ENCODE peak calls at places on chromosomes 7 and 10, in five cellular contexts. X is IMR-90, P is H1, Q is trophoblast cell, Y is H9. V is an unnamed sample.

GRCh38 chr10:62692085-62692484 is 112.4 kb upstream of the ADO start:
- DNase-seq in X (no peak), P (no peak), Q (no peak), Y (peak; percentile 58), V (peak; percentile 60)

GRCh38 chr10:92242910-92243671 is 47.8 kb downstream of the CPEB3 start:
- DNase-seq in X (peak; percentile 64), P (no peak), Q (no peak), Y (peak; percentile 56), V (peak; percentile 87)

GRCh38 chr7:94133460-94133859 is 129.3 kb upstream of the BET1 start:
- DNase-seq in X (no peak), P (no peak), Q (no peak), Y (no peak), V (peak; percentile 16)

GRCh38 chr7:16411391-16411790 is 9.9 kb downstream of the CRPPA start:
- DNase-seq in X (peak; percentile 35), P (no peak), Q (no peak), Y (no peak), V (no peak)

GRCh38 chr7:79880312-79880711 is 254.3 kb upstream of the GNAI1 start:
- DNase-seq in X (no peak), P (no peak), Q (no peak), Y (no peak), V (peak; percentile 2)

GRCh38 chr10:111076191-111076681 is 593 bp upstream of the ADRA2A start:
- DNase-seq in X (peak; percentile 27), P (peak; percentile 63), Q (peak; percentile 37), Y (peak; percentile 91), V (peak; percentile 85)

GRCh38 chr10:29163746-29164145 is 125.1 kb upstream of the LYZL1 start:
- DNase-seq in X (peak; percentile 78), P (no peak), Q (peak; percentile 61), Y (no peak), V (no peak)

GRCh38 chr7:31493714-31494181 is 20.1 kb upstream of the ITPRID1 start:
- DNase-seq in X (no peak), P (peak; percentile 31), Q (peak; percentile 75), Y (peak; percentile 61), V (peak; percentile 86)

GRCh38 chr10:17831896-17832295 is 22.7 kb downstream of the MRC1 start:
- DNase-seq in X (no peak), P (no peak), Q (no peak), Y (no peak), V (no peak)

GRCh38 chr7:149414745-149415390 is 46.0 kb downstream of the ZNF777 start:
- DNase-seq in X (peak; percentile 82), P (peak; percentile 94), Q (no peak), Y (peak; percentile 93), V (peak; percentile 100)

GRCh38 chr7:43565786-43566185 is 17.1 kb upstream of the STK17A start:
- DNase-seq in X (peak; percentile 37), P (no peak), Q (no peak), Y (no peak), V (no peak)

GRCh38 chr10:3539696-3540383 is 245.2 kb downstream of the KLF6 start:
- DNase-seq in X (no peak), P (no peak), Q (peak; percentile 89), Y (no peak), V (no peak)
- H2BK5ac ChIP-seq in X (peak overlapping the region; percentile 72), P (no peak overlapping the region), Q (peak overlapping the region; percentile 75), Y (no peak overlapping the region), V (no peak overlapping the region)

DNA sequence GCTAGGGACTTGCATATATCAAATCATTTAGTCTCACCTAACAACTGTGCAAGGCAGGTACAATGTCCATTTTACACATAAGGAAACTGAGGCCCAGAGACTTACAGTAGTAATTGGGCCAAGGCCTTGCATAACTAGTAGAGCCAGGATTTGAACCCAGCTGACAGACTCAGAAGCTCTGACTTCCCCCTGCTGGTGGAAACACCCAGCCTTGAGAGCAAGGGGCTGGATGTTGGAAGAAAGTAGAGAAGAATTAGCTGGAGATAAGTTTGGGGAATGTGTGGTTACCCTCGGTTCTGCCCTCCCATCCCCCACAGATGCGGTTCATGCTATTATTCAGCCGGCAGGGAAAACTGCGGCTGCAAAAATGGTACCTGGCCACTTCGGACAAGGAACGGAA is 2.0 kb downstream of the AP1S1 start:
- DNase-seq in X (no peak), P (no peak), Q (no peak), Y (no peak), V (peak; percentile 61)
- H3K9ac ChIP-seq in X (no peak overlapping the region), P (no peak overlapping the region), Q (no peak overlapping the region), Y (no peak overlapping the region), V (no peak overlapping the region)

GRCh38 chr7:41916450-41916927 is 213.6 kb upstream of the INHBA start:
- DNase-seq in X (peak; percentile 99), P (no peak), Q (peak; percentile 94), Y (no peak), V (no peak)
- H2BK5ac ChIP-seq in X (peak overlapping the region; percentile 95), P (no peak overlapping the region), Q (peak overlapping the region; percentile 72), Y (no peak overlapping the region), V (no peak overlapping the region)

DNA sequence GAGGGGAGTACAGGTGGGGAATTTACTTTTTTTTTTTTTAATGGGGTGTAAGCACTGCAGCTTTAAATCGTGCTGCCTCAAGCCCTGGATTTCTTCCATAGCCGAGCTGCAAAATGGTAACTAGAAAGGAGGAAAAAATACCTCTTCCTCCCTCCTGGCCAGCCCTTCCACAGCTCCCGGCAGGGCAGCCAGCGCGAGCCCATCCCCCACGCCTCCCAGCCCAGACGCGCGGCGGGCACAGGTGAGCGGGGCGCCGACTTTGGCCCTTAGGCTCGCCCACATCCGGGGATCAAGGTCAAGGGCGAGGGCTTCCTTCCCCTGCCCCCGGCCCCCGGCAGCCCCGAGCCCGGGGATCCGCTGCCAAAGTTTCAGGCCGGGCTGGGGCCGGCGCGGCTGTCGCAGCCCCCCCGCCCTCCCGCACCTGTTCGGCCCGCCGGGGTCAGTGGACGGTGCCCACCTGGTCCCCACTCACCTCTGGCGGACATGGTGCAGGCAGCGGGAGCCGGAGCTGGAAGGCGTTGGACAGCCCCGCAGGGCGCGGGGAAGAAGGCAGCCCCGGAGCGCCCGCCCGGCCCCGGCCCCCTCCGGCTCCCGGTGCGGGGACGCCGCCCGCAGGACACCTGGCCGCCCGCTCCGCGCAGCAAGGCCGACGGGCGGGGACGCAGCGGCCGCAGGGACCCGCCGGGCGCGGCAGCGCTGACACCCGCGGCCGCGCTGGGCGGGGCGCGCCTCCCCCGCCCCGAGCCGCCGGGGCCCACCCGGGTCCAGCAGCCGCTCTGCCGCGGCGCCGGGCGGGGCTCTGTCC is 53.8 kb upstream of the FHIP2A start:
- DNase-seq in X (peak; percentile 28), P (no peak), Q (no peak), Y (peak; percentile 67), V (peak; percentile 35)
- H3K9ac ChIP-seq in X (peak overlapping the region; percentile 48), P (no peak overlapping the region), Q (no peak overlapping the region), Y (peak overlapping the region; percentile 44), V (peak overlapping the region; percentile 45)

GRCh38 chr10:69819713-69820506 is 18.2 kb downstream of the COL13A1 start:
- DNase-seq in X (peak; percentile 46), P (no peak), Q (no peak), Y (no peak), V (peak; percentile 67)
- H2BK5ac ChIP-seq in X (peak overlapping the region; percentile 2), P (no peak overlapping the region), Q (no peak overlapping the region), Y (no peak overlapping the region), V (no peak overlapping the region)

DNA sequence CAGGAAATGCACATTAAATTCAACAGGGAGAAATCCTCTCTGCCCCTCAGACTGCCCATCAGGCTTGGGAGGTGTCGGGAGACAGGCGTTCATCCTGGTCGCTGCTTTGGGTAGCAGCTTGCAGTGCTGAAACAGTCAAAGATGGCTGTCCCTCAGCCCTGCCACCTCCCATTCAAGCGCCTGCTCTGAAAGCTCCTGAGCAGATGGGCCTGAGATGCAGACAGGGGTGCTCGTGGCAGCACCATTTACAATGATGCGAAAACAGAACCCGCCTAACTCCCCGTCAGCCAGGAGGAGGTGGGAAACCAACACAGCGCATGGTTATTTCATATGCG is 3.6 kb upstream of the JAKMIP3 start:
- DNase-seq in X (no peak), P (no peak), Q (no peak), Y (no peak), V (no peak)
- H3K9ac ChIP-seq in X (no peak overlapping the region), P (no peak overlapping the region), Q (no peak overlapping the region), Y (no peak overlapping the region), V (no peak overlapping the region)

GRCh38 chr7:69282941-69283340 is 315.3 kb upstream of the AUTS2 start:
- DNase-seq in X (no peak), P (no peak), Q (no peak), Y (no peak), V (no peak)
- H2BK5ac ChIP-seq in X (no peak overlapping the region), P (no peak overlapping the region), Q (no peak overlapping the region), Y (no peak overlapping the region), V (no peak overlapping the region)

GRCh38 chr7:39609084-39609461 is 14.3 kb upstream of the RALA start:
- DNase-seq in X (peak; percentile 83), P (no peak), Q (no peak), Y (no peak), V (no peak)

GRCh38 chr7:39606941-39607340 is 16.4 kb upstream of the RALA start:
- DNase-seq in X (no peak), P (no peak), Q (no peak), Y (no peak), V (no peak)

GRCh38 chr7:39607865-39608264 is 15.5 kb upstream of the RALA start:
- DNase-seq in X (no peak), P (no peak), Q (no peak), Y (no peak), V (no peak)

GRCh38 chr7:39609462-39610149 is 13.8 kb upstream of the RALA start:
- DNase-seq in X (no peak), P (no peak), Q (no peak), Y (peak; percentile 54), V (peak; percentile 44)

DNA sequence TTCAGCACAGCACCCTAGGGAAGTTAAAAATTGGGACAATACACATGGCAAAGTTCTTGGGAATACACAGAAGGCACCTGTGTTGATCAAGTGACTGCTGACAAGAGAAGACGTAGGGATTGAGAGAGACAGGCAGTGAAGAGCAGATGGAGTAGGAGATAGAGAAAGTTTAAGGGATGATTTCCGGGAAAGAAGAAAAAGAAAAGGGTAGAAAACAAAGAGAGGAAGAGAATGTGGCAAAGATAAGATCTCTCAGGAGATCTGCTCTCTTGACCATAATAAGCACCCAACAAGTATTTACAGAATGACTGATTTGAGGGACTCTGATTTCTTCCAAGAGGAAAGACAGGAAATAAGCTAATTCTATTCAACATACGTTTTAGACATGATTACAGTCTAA is 15.1 kb upstream of the RALA start:
- DNase-seq in X (no peak), P (no peak), Q (no peak), Y (no peak), V (peak; percentile 63)
- H3K9ac ChIP-seq in X (no peak overlapping the region), P (no peak overlapping the region), Q (no peak overlapping the region), Y (no peak overlapping the region), V (no peak overlapping the region)

GRCh38 chr10:98881789-98882188 is 353.9 kb downstream of the HPSE2 start:
- DNase-seq in X (no peak), P (no peak), Q (no peak), Y (no peak), V (no peak)
- H2BK5ac ChIP-seq in X (no peak overlapping the region), P (no peak overlapping the region), Q (no peak overlapping the region), Y (no peak overlapping the region), V (no peak overlapping the region)